ENCODE peak calls at places on chromosomes 6 and 20, in five cellular contexts. Q is left lobe of liver, B is iPS DF 19.7, T is B cell, X is non-pigmented ciliary epithelial cell. L is an unnamed sample.

GRCh38 chr6:4504700-4505099 is 271.5 kb upstream of the CDYL start:
- DNase-seq in Q (no peak), B (no peak), T (no peak), X (no peak), L (no peak)

GRCh38 chr20:14881518-14881917 is 544.1 kb upstream of the FLRT3 start:
- DNase-seq in Q (no peak), B (no peak), T (no peak), X (no peak), L (no peak)

GRCh38 chr6:73308712-73309533 is 45.2 kb downstream of the DPPA5 start:
- DNase-seq in Q (no peak), B (no peak), T (no peak), X (no peak), L (no peak)

GRCh38 chr6:40477246-40478126 is 109.7 kb downstream of the LRFN2 start:
- DNase-seq in Q (no peak), B (peak), T (no peak), X (no peak), L (no peak)

GRCh38 chr6:169791721-169792131 is 40.3 kb downstream of the ERMARD start:
- DNase-seq in Q (peak), B (no peak), T (no peak), X (no peak), L (no peak)

GRCh38 chr6:44009425-44010321 is 117.6 kb downstream of the MRPL14 start:
- DNase-seq in Q (no peak), B (no peak), T (peak), X (no peak), L (no peak)

GRCh38 chr20:51037499-51038110 is 14.7 kb upstream of the KCNG1 start:
- DNase-seq in Q (no peak), B (no peak), T (no peak), X (no peak), L (no peak)

GRCh38 chr6:133764011-133764812 is 124.7 kb upstream of the TCF21 start:
- DNase-seq in Q (no peak), B (no peak), T (no peak), X (no peak), L (no peak)

GRCh38 chr6:4559281-4559875 is 216.8 kb upstream of the CDYL start:
- DNase-seq in Q (no peak), B (no peak), T (no peak), X (no peak), L (no peak)

L was measured in GM20000.